ENCODE peak calls at places on chromosome 1, in five cellular contexts. One of them, this sample, is unnamed.

GRCh38 chr1:1782399-1783221 is 4.3 kb upstream of the NADK start:
- DNase-seq in neural progenitor cell: peak
- DNase-seq in fibroblast of lung: peak
- DNase-seq in CD8-positive, alpha-beta T cell: peak
- DNase-seq in psoas muscle: peak
- DNase-seq in this sample: no peak

GRCh38 chr1:18385239-18385790 is 95.4 kb upstream of the KLHDC7A start:
- DNase-seq in CD8-positive, alpha-beta T cell: no peak
- DNase-seq in fibroblast of lung: no peak
- DNase-seq in neural progenitor cell: peak
- DNase-seq in psoas muscle: peak
- DNase-seq in this sample: peak

GRCh38 chr1:172533511-172534116 is 664 bp downstream of the SUCO start:
- DNase-seq in psoas muscle: no peak
- DNase-seq in fibroblast of lung: peak
- DNase-seq in CD8-positive, alpha-beta T cell: peak
- DNase-seq in neural progenitor cell: peak
- DNase-seq in this sample: peak

GRCh38 chr1:202810193-202810614 is 550 bp upstream of the PCAT6 start:
- DNase-seq in fibroblast of lung: no peak
- DNase-seq in neural progenitor cell: no peak
- DNase-seq in CD8-positive, alpha-beta T cell: no peak
- DNase-seq in psoas muscle: no peak
- DNase-seq in this sample: no peak

GRCh38 chr1:1073743-1074587 is at the start of gene RNF223:
- DNase-seq in neural progenitor cell: no peak
- DNase-seq in fibroblast of lung: no peak
- DNase-seq in psoas muscle: peak
- DNase-seq in CD8-positive, alpha-beta T cell: no peak
- DNase-seq in this sample: no peak

GRCh38 chr1:206001476-206001888 is 1.7 kb downstream of the RAB7B start:
- DNase-seq in neural progenitor cell: no peak
- DNase-seq in psoas muscle: peak
- DNase-seq in CD8-positive, alpha-beta T cell: no peak
- DNase-seq in fibroblast of lung: peak
- DNase-seq in this sample: peak

GRCh38 chr1:68166348-68166747 is 66.0 kb downstream of the WLS start:
- DNase-seq in neural progenitor cell: no peak
- DNase-seq in psoas muscle: no peak
- DNase-seq in fibroblast of lung: peak
- DNase-seq in CD8-positive, alpha-beta T cell: no peak
- DNase-seq in this sample: no peak

GRCh38 chr1:60504206-60504868 is 430.8 kb upstream of the C1orf87 start:
- DNase-seq in neural progenitor cell: no peak
- DNase-seq in psoas muscle: no peak
- DNase-seq in fibroblast of lung: no peak
- DNase-seq in CD8-positive, alpha-beta T cell: no peak
- DNase-seq in this sample: no peak

GRCh38 chr1:169915150-169915549 is 21.5 kb upstream of the SCYL3 start:
- DNase-seq in psoas muscle: no peak
- DNase-seq in CD8-positive, alpha-beta T cell: no peak
- DNase-seq in neural progenitor cell: no peak
- DNase-seq in fibroblast of lung: no peak
- DNase-seq in this sample: no peak

GRCh38 chr1:66256629-66257575 is 277.1 kb upstream of the SGIP1 start:
- DNase-seq in psoas muscle: no peak
- DNase-seq in fibroblast of lung: no peak
- DNase-seq in CD8-positive, alpha-beta T cell: no peak
- DNase-seq in neural progenitor cell: no peak
- DNase-seq in this sample: no peak

GRCh38 chr1:178501705-178502329 is 5.1 kb upstream of the CLEC20A start:
- DNase-seq in neural progenitor cell: peak
- DNase-seq in psoas muscle: peak
- DNase-seq in fibroblast of lung: peak
- DNase-seq in CD8-positive, alpha-beta T cell: peak
- DNase-seq in this sample: peak

GRCh38 chr1:19563336-19564097 is 78.2 kb upstream of the CAPZB start:
- DNase-seq in CD8-positive, alpha-beta T cell: no peak
- DNase-seq in psoas muscle: peak
- DNase-seq in fibroblast of lung: peak
- DNase-seq in neural progenitor cell: no peak
- DNase-seq in this sample: no peak

GRCh38 chr1:23793018-23793781 is 2.3 kb downstream of the LYPLA2 start:
- DNase-seq in fibroblast of lung: peak
- DNase-seq in psoas muscle: no peak
- DNase-seq in neural progenitor cell: no peak
- DNase-seq in CD8-positive, alpha-beta T cell: no peak
- DNase-seq in this sample: peak

GRCh38 chr1:150406483-150406882 is 42.5 kb downstream of the RPRD2 start:
- DNase-seq in fibroblast of lung: peak
- DNase-seq in psoas muscle: no peak
- DNase-seq in CD8-positive, alpha-beta T cell: no peak
- DNase-seq in neural progenitor cell: no peak
- DNase-seq in this sample: no peak

GRCh38 chr1:20486457-20487235 is 636 bp upstream of the CAMK2N1 start:
- DNase-seq in psoas muscle: peak
- DNase-seq in neural progenitor cell: peak
- DNase-seq in fibroblast of lung: peak
- DNase-seq in CD8-positive, alpha-beta T cell: no peak
- DNase-seq in this sample: peak

GRCh38 chr1:38154089-38154470 is 107.5 kb upstream of the POU3F1 start:
- DNase-seq in neural progenitor cell: no peak
- DNase-seq in CD8-positive, alpha-beta T cell: no peak
- DNase-seq in psoas muscle: no peak
- DNase-seq in fibroblast of lung: no peak
- DNase-seq in this sample: no peak

GRCh38 chr1:36081926-36082485 is 1.9 kb upstream of the TEKT2 start:
- DNase-seq in psoas muscle: no peak
- DNase-seq in fibroblast of lung: no peak
- DNase-seq in neural progenitor cell: no peak
- DNase-seq in CD8-positive, alpha-beta T cell: no peak
- DNase-seq in this sample: no peak

GRCh38 chr1:20216574-20216973 is 30.3 kb upstream of the PLA2G2C start:
- DNase-seq in psoas muscle: no peak
- DNase-seq in fibroblast of lung: no peak
- DNase-seq in neural progenitor cell: no peak
- DNase-seq in CD8-positive, alpha-beta T cell: no peak
- DNase-seq in this sample: no peak

GRCh38 chr1:165207774-165208359 is 148.6 kb downstream of the LMX1A start:
- DNase-seq in psoas muscle: no peak
- DNase-seq in fibroblast of lung: no peak
- DNase-seq in CD8-positive, alpha-beta T cell: no peak
- DNase-seq in neural progenitor cell: no peak
- DNase-seq in this sample: no peak

GRCh38 chr1:186102559-186103148 is 272.4 kb downstream of the TPR start:
- DNase-seq in fibroblast of lung: peak
- DNase-seq in psoas muscle: no peak
- DNase-seq in neural progenitor cell: no peak
- DNase-seq in CD8-positive, alpha-beta T cell: no peak
- DNase-seq in this sample: no peak

GRCh38 chr1:206963740-206964139 is 6.5 kb downstream of the FCAMR start:
- DNase-seq in neural progenitor cell: no peak
- DNase-seq in fibroblast of lung: no peak
- DNase-seq in psoas muscle: no peak
- DNase-seq in CD8-positive, alpha-beta T cell: no peak
- DNase-seq in this sample: no peak

GRCh38 chr1:20663365-20663764 is 2.2 kb upstream of the DDOST start:
- DNase-seq in CD8-positive, alpha-beta T cell: no peak
- DNase-seq in psoas muscle: no peak
- DNase-seq in fibroblast of lung: no peak
- DNase-seq in neural progenitor cell: no peak
- DNase-seq in this sample: no peak

DNA sequence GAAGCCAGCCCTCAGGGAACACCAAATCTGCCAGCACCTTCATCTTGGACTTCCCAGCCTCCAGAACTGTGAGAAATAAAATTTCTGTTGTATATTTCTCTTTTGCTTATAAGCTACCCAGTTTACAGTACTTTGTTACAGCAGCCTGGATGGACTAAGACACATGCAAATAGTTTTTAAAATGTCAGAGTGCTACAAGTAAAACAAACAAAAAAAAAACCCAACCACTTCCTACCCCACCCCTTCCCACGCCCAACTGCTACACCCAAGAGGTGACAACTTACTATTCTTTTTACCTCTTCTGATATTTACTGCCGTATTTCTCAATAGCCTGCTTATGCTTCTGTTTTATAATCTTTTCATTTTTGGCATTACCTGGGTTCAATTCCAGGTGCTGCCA is 8.6 kb upstream of the SPSB1 start:
- DNase-seq in CD8-positive, alpha-beta T cell: no peak
- DNase-seq in fibroblast of lung: no peak
- DNase-seq in psoas muscle: no peak
- DNase-seq in neural progenitor cell: no peak
- DNase-seq in this sample: no peak
- H3K27ac ChIP-seq in CD8-positive, alpha-beta T cell: no peak
- H3K27ac ChIP-seq in fibroblast of lung: no peak
- H3K27ac ChIP-seq in psoas muscle: no peak
- H3K27ac ChIP-seq in neural progenitor cell: no peak
- H3K27ac ChIP-seq in this sample: no peak

DNA sequence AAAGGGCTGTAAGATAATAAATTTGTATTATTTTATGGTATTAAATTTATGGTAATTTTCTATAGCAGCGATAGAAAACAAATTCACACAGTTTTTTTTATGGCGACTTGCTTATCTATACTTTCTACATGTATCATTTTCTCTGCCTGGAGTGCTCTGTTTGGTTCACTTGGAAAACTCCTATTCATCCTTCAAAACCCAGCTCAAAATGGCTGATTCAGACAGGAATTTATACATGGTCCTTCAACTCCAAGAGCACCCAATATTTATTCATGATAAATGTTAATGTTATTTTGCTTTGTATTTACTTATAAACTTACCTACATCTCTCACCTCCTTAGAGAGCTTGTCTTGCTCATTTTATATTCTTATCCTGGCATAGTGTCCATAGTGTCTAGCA is 55.6 kb upstream of the SSX2IP start:
- DNase-seq in psoas muscle: no peak
- DNase-seq in neural progenitor cell: no peak
- DNase-seq in CD8-positive, alpha-beta T cell: no peak
- DNase-seq in fibroblast of lung: no peak
- DNase-seq in this sample: no peak
- TF ChIP-seq CTCF in psoas muscle: no peak
- TF ChIP-seq CTCF in neural progenitor cell: no peak
- TF ChIP-seq CTCF in CD8-positive, alpha-beta T cell: no peak
- TF ChIP-seq CTCF in fibroblast of lung: no peak
- TF ChIP-seq CTCF in this sample: no peak

GRCh38 chr1:156153362-156153761 is at the start of gene SEMA4A:
- DNase-seq in neural progenitor cell: no peak
- DNase-seq in psoas muscle: no peak
- DNase-seq in fibroblast of lung: no peak
- DNase-seq in CD8-positive, alpha-beta T cell: no peak
- DNase-seq in this sample: no peak

GRCh38 chr1:156152628-156153027 is 757 bp upstream of the SEMA4A start:
- DNase-seq in psoas muscle: no peak
- DNase-seq in CD8-positive, alpha-beta T cell: no peak
- DNase-seq in neural progenitor cell: no peak
- DNase-seq in fibroblast of lung: no peak
- DNase-seq in this sample: no peak

GRCh38 chr1:156155760-156156495 is 2.5 kb downstream of the SEMA4A start:
- DNase-seq in psoas muscle: no peak
- DNase-seq in fibroblast of lung: no peak
- DNase-seq in neural progenitor cell: no peak
- DNase-seq in CD8-positive, alpha-beta T cell: no peak
- DNase-seq in this sample: no peak

GRCh38 chr1:156151093-156151688 is 2.2 kb upstream of the SEMA4A start:
- DNase-seq in CD8-positive, alpha-beta T cell: no peak
- DNase-seq in fibroblast of lung: peak
- DNase-seq in psoas muscle: no peak
- DNase-seq in neural progenitor cell: no peak
- DNase-seq in this sample: no peak

DNA sequence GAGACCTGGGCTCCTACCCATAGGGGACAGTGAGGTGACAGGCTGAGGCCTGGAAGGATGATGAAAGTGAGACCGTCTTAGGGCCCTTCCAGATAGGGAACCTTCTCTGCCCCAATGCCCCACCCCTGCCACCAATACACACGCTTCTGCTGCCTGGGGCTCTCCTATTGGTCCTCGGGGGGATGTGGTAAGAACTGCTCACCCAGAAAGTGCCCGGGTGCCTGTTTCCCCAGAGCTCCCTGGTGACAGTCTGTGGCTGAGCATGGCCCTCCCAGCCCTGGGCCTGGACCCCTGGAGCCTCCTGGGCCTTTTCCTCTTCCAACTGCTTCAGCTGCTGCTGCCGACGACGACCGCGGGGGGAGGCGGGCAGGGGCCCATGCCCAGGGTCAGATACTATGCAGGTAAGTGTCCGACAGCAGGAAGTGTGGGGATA is 948 bp downstream of the SEMA4A start:
- DNase-seq in neural progenitor cell: no peak
- DNase-seq in fibroblast of lung: no peak
- DNase-seq in CD8-positive, alpha-beta T cell: no peak
- DNase-seq in psoas muscle: no peak
- DNase-seq in this sample: no peak
- H3K27ac ChIP-seq in neural progenitor cell: no peak
- H3K27ac ChIP-seq in fibroblast of lung: no peak
- H3K27ac ChIP-seq in CD8-positive, alpha-beta T cell: no peak
- H3K27ac ChIP-seq in psoas muscle: no peak
- H3K27ac ChIP-seq in this sample: no peak

GRCh38 chr1:81558291-81559076 is 242.2 kb upstream of the ADGRL2 start:
- DNase-seq in CD8-positive, alpha-beta T cell: no peak
- DNase-seq in fibroblast of lung: no peak
- DNase-seq in neural progenitor cell: no peak
- DNase-seq in psoas muscle: no peak
- DNase-seq in this sample: no peak

GRCh38 chr1:81562934-81563333 is 237.8 kb upstream of the ADGRL2 start:
- DNase-seq in CD8-positive, alpha-beta T cell: no peak
- DNase-seq in fibroblast of lung: no peak
- DNase-seq in neural progenitor cell: no peak
- DNase-seq in psoas muscle: no peak
- DNase-seq in this sample: no peak

GRCh38 chr1:81556968-81557367 is 243.8 kb upstream of the ADGRL2 start:
- DNase-seq in psoas muscle: no peak
- DNase-seq in neural progenitor cell: no peak
- DNase-seq in CD8-positive, alpha-beta T cell: no peak
- DNase-seq in fibroblast of lung: no peak
- DNase-seq in this sample: no peak

GRCh38 chr1:81560629-81561028 is 240.1 kb upstream of the ADGRL2 start:
- DNase-seq in psoas muscle: no peak
- DNase-seq in CD8-positive, alpha-beta T cell: no peak
- DNase-seq in fibroblast of lung: no peak
- DNase-seq in neural progenitor cell: no peak
- DNase-seq in this sample: no peak

DNA sequence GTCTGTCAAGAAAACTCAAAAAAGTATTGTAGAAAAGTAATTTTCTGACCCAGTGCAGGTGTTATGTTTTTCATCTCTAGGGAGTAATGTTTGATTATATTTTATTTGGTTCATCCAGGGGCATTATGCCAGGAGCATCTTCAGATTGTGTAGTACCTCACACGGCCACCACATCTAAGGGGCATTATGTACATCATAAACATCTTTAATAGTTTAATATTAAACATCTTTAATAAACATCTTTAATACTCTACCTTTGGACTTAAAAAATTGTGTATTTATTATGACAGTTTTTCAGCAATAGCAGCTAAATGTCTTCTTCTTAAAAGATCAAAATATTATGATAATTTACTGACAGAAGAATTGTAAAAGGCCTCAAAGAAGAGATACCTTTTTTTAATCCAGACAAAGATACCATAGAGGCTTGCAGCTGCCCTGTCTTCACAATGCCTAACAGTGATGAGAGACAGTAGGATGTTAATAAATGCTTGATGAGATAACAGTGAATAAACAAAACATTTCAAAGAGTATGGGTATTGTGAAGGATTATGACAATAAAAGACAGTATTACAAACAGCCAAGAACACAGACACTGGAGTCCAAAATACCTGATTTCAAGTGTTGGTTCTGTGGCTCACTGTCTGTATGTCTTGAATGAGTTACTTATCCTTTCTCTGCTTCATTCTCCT is 240.9 kb upstream of the ADGRL2 start:
- DNase-seq in fibroblast of lung: no peak
- DNase-seq in neural progenitor cell: no peak
- DNase-seq in psoas muscle: no peak
- DNase-seq in CD8-positive, alpha-beta T cell: no peak
- DNase-seq in this sample: no peak
- TF ChIP-seq CTCF in fibroblast of lung: peak
- TF ChIP-seq CTCF in neural progenitor cell: no peak
- TF ChIP-seq CTCF in psoas muscle: no peak
- TF ChIP-seq CTCF in CD8-positive, alpha-beta T cell: no peak
- TF ChIP-seq CTCF in this sample: no peak